ENCODE peak calls at places on chromosomes 13 and 19, in seven cellular contexts. D, J, P, S, U, Y and T are unnamed samples.

GRCh38 chr13:110524484-110525254 is 36.9 kb downstream of the RAB20 start:
- DNase-seq in D (no peak), J (peak), P (no peak), S (peak), U (no peak), Y (no peak), T (no peak)

GRCh38 chr13:23289917-23290357 is 109.2 kb downstream of the SGCG start:
- DNase-seq in D (no peak), J (no peak), P (no peak), S (peak), U (no peak), Y (peak), T (no peak)

GRCh38 chr13:29369060-29369743 is 226.3 kb downstream of the SLC7A1 start:
- DNase-seq in D (no peak), J (no peak), P (no peak), S (peak), U (no peak), Y (peak), T (no peak)

GRCh38 chr13:21986602-21987001 is 315.7 kb downstream of the FGF9 start:
- DNase-seq in D (no peak), J (peak), P (no peak), S (peak), U (no peak), Y (no peak), T (no peak)

GRCh38 chr13:75101997-75102720 is 379.8 kb downstream of the TBC1D4 start:
- DNase-seq in D (no peak), J (no peak), P (no peak), S (peak), U (no peak), Y (peak), T (no peak)

GRCh38 chr13:31053098-31053497 is 108.6 kb downstream of the HSPH1 start:
- DNase-seq in D (no peak), J (no peak), P (no peak), S (peak), U (no peak), Y (peak), T (no peak)

GRCh38 chr19:13742756-13743155 is 21.6 kb upstream of the MRI1 start:
- DNase-seq in D (no peak), J (no peak), P (no peak), S (no peak), U (no peak), Y (peak), T (no peak)

GRCh38 chr19:56613639-56614038 is 18.5 kb downstream of the ZNF71 start:
- DNase-seq in D (no peak), J (no peak), P (no peak), S (no peak), U (no peak), Y (no peak), T (no peak)

GRCh38 chr13:106241974-106242373 is 293.5 kb downstream of the EFNB2 start:
- DNase-seq in D (no peak), J (no peak), P (no peak), S (no peak), U (no peak), Y (no peak), T (no peak)

GRCh38 chr13:42753697-42754096 is 27.7 kb upstream of the FAM216B start:
- DNase-seq in D (no peak), J (no peak), P (no peak), S (no peak), U (no peak), Y (no peak), T (no peak)

GRCh38 chr19:4077800-4078683 is 11.3 kb upstream of the ZBTB7A start:
- DNase-seq in D (no peak), J (no peak), P (peak), S (peak), U (no peak), Y (no peak), T (peak)